ENCODE peak calls at places on chromosome 6, in ten cellular contexts. R is sigmoid colon, F is fibroblast of lung, L is substantia nigra, I is ovary, E is left lung, A is dorsolateral prefrontal cortex, Y is MM.1S, S is uterus, M is neural progenitor cell. Z is an unnamed sample.

GRCh38 chr6:36049582-36049981 is 22.0 kb downstream of the MAPK14 start:
- DNase-seq in I (no peak), F (no peak), A (no peak), S (no peak), E (no peak), R (no peak), L (no peak), M (no peak), Y (no peak), Z (no peak)

GRCh38 chr6:133415262-133415661 is 174.1 kb downstream of the EYA4 start:
- DNase-seq in L (no peak), A (no peak), F (no peak), M (no peak), S (no peak), R (no peak), I (no peak), Y (no peak), E (no peak), Z (no peak)

GRCh38 chr6:142731611-142732010 is 213.4 kb downstream of the HIVEP2 start:
- DNase-seq in R (no peak), Y (no peak), F (no peak), L (no peak), A (no peak), M (no peak), E (no peak), S (no peak), I (no peak), Z (no peak)

GRCh38 chr6:24796616-24797290 is 2.0 kb downstream of the ARMH2 start:
- DNase-seq in I (no peak), Y (no peak), M (no peak), E (no peak), R (no peak), F (no peak), L (no peak), S (no peak), A (no peak), Z (no peak)

GRCh38 chr6:138576303-138576702 is 77.0 kb upstream of the NHSL1 start:
- DNase-seq in L (no peak), I (no peak), E (no peak), R (no peak), F (no peak), M (peak), Y (no peak), S (no peak), A (no peak), Z (no peak)

GRCh38 chr6:148441454-148441911 is 98.8 kb downstream of the SASH1 start:
- DNase-seq in R (no peak), M (no peak), Y (no peak), A (no peak), S (no peak), I (no peak), F (peak), L (no peak), E (no peak), Z (no peak)

GRCh38 chr6:52416629-52417151 is 3.5 kb upstream of the EFHC1 start:
- DNase-seq in A (no peak), S (no peak), F (peak), R (no peak), M (peak), I (no peak), E (no peak), Y (peak), L (no peak), Z (no peak)

GRCh38 chr6:33820243-33820642 is 16.4 kb upstream of the MLN start:
- DNase-seq in Y (no peak), E (no peak), R (no peak), A (no peak), L (no peak), S (no peak), I (no peak), M (no peak), F (no peak), Z (no peak)

GRCh38 chr6:148242180-148242579 is 100.5 kb upstream of the SASH1 start:
- DNase-seq in Y (no peak), M (no peak), I (no peak), F (no peak), A (no peak), R (no peak), E (no peak), L (no peak), S (no peak), Z (no peak)

GRCh38 chr6:139364982-139365379 is 9.5 kb downstream of the CITED2 start:
- DNase-seq in I (no peak), Y (no peak), F (no peak), R (no peak), E (no peak), L (no peak), M (no peak), S (no peak), A (no peak), Z (no peak)

GRCh38 chr6:156740604-156741003 is 36.6 kb upstream of the ARID1B start:
- DNase-seq in R (no peak), E (no peak), I (no peak), A (no peak), F (no peak), M (no peak), L (no peak), S (no peak), Y (no peak), Z (no peak)

GRCh38 chr6:37173573-37174195 is 3.7 kb downstream of the PIM1 start:
- DNase-seq in A (no peak), S (no peak), Y (no peak), I (no peak), F (no peak), R (no peak), M (no peak), E (peak), L (no peak), Z (no peak)

GRCh38 chr6:167401525-167402194 is 76.8 kb downstream of the TTLL2 start:
- DNase-seq in I (no peak), A (no peak), M (no peak), E (peak), S (no peak), L (no peak), Y (no peak), R (no peak), F (no peak), Z (no peak)

GRCh38 chr6:145034664-145035063 is 700.7 kb downstream of the EPM2A start:
- DNase-seq in R (no peak), F (peak), Y (no peak), E (no peak), L (no peak), A (no peak), S (no peak), M (no peak), I (no peak), Z (no peak)

GRCh38 chr6:26187981-26188635 is 100.9 kb downstream of the HFE start:
- DNase-seq in A (no peak), S (no peak), E (no peak), R (no peak), Y (peak), M (peak), F (peak), I (no peak), L (no peak), Z (no peak)

GRCh38 chr6:22221630-22222029 is 75.2 kb downstream of the PRL start:
- DNase-seq in S (no peak), A (no peak), Y (no peak), F (no peak), E (no peak), M (no peak), L (no peak), R (no peak), I (no peak), Z (no peak)

GRCh38 chr6:14543971-14544620 is 426.5 kb downstream of the CD83 start:
- DNase-seq in L (no peak), F (no peak), Y (no peak), R (no peak), S (no peak), I (no peak), M (no peak), A (no peak), E (no peak), Z (no peak)

GRCh38 chr6:129345890-129346289 is 364.1 kb downstream of the ARHGAP18 start:
- DNase-seq in I (no peak), A (no peak), L (no peak), S (no peak), F (peak), Y (no peak), R (no peak), E (no peak), M (no peak), Z (no peak)

GRCh38 chr6:166588691-166589333 is 2.3 kb upstream of the RAMACL start:
- DNase-seq in S (no peak), R (no peak), E (no peak), M (no peak), L (no peak), Y (no peak), A (no peak), I (no peak), F (no peak), Z (no peak)

GRCh38 chr6:83827050-83827449 is 26.1 kb upstream of the RIPPLY2 start:
- DNase-seq in E (no peak), L (no peak), Y (no peak), R (no peak), S (no peak), M (peak), F (no peak), I (no peak), A (no peak), Z (no peak)

GRCh38 chr6:170186006-170186908 is 104.6 kb downstream of the DLL1 start:
- DNase-seq in A (no peak), S (no peak), F (no peak), L (no peak), R (no peak), Y (no peak), M (no peak), E (no peak), I (no peak), Z (no peak)

GRCh38 chr6:143575440-143575839 is 63.9 kb upstream of the FUCA2 start:
- DNase-seq in Y (peak), S (peak), I (peak), F (peak), E (no peak), L (peak), M (peak), R (peak), A (peak), Z (no peak)

GRCh38 chr6:41039060-41039998 is at the start of gene UNC5CL:
- DNase-seq in L (no peak), S (no peak), F (peak), M (peak), Y (peak), I (no peak), R (no peak), A (no peak), E (peak), Z (no peak)

GRCh38 chr6:169997187-169997929 is 245.9 kb downstream of the ERMARD start:
- DNase-seq in I (no peak), F (no peak), S (no peak), Y (no peak), A (no peak), M (no peak), E (no peak), R (peak), L (no peak), Z (no peak)

GRCh38 chr6:150165020-150165702 is 22.3 kb downstream of the PPP1R14C start:
- DNase-seq in A (no peak), M (no peak), F (no peak), E (no peak), I (no peak), R (no peak), L (no peak), S (no peak), Y (no peak), Z (no peak)

GRCh38 chr6:65999288-65999791 is 292.3 kb upstream of the EYS start:
- DNase-seq in F (no peak), E (peak), R (no peak), S (no peak), I (no peak), A (no peak), L (no peak), M (no peak), Y (no peak), Z (no peak)

GRCh38 chr6:152748843-152749242 is 1.8 kb upstream of the VIP start:
- DNase-seq in S (no peak), E (no peak), A (no peak), L (no peak), M (no peak), Y (peak), F (peak), I (no peak), R (no peak), Z (no peak)

GRCh38 chr6:27209167-27209566 is 38.3 kb upstream of the PRSS16 start:
- DNase-seq in F (no peak), I (no peak), E (no peak), L (no peak), S (no peak), Y (no peak), M (no peak), R (no peak), A (no peak), Z (no peak)

GRCh38 chr6:617485-618100 is 39.3 kb downstream of the HUS1B start:
- DNase-seq in F (no peak), E (no peak), M (no peak), Y (no peak), I (no peak), R (no peak), S (no peak), A (no peak), L (no peak), Z (no peak)

GRCh38 chr6:152380351-152380767 is 256.8 kb downstream of the SYNE1 start:
- DNase-seq in Y (peak), I (no peak), E (no peak), L (no peak), R (no peak), A (no peak), S (no peak), M (no peak), F (peak), Z (no peak)

GRCh38 chr6:72788188-72788587 is 166.3 kb downstream of the KCNQ5 start:
- DNase-seq in F (peak), Y (no peak), S (no peak), E (no peak), M (no peak), R (no peak), A (no peak), L (no peak), I (no peak), Z (no peak)
- H3K27ac ChIP-seq in F (peak), Y (no peak), S (no peak), E (no peak), M (no peak), R (no peak), A (no peak), L (no peak), I (no peak), Z (no peak)

GRCh38 chr6:163417595-163417994 is 3.1 kb downstream of the QKI start:
- DNase-seq in R (no peak), L (no peak), Y (no peak), E (no peak), S (no peak), I (no peak), A (no peak), F (no peak), M (no peak), Z (no peak)
- H3K27ac ChIP-seq in R (peak), L (peak), Y (no peak), E (peak), S (peak), I (no peak), A (peak), F (peak), M (no peak), Z (peak)

DNA sequence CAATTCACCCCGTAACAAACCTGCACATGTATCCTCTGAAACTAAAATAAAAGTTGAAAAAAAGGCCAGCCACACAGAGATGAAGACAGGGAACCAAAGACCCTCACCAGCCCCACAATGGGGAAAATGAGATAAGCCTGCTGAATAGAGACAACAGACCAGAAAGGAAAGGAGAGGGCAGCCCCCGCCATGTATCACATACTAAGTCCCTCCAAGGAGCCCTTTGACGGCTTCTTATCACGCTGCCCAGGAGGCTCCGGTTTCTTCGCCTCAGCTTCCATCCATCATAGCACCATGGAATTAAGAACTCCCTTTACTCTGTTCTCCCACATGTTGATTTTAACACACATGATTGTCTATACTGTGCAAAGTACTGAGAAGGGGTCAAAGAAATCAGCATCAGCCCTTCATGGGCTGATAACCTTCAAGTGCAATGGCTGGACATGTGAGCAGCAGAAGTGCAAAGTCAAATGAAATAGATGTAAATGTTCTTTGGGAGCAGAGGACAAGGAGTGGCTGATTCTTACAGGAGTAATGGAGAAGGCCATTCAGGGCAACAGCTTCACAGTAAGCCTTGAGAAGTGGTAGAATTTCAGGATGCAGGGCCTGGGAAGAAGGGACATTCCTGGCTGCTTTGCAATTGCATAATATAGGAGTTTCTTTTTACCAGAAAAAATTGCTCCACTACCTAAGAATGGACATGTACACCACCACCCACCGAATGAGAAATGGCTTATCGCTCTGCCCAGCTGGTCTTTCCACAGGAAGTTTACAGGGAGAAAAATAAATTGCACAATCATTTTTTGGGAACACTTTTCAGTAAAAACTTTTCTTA is 54.7 kb downstream of the MAP3K5 start:
- DNase-seq in L (no peak), M (no peak), Y (no peak), R (peak), A (no peak), E (no peak), I (no peak), F (peak), S (peak), Z (no peak)
- H3K27ac ChIP-seq in L (no peak), M (no peak), Y (no peak), R (peak), A (peak), E (peak), I (peak), F (peak), S (peak), Z (peak)

GRCh38 chr6:56819604-56820003 is 135.3 kb upstream of the BEND6 start:
- DNase-seq in E (no peak), F (no peak), A (no peak), S (no peak), L (no peak), R (no peak), Y (no peak), I (no peak), M (no peak), Z (no peak)
- H3K27ac ChIP-seq in E (no peak), F (no peak), A (peak), S (no peak), L (peak), R (no peak), Y (no peak), I (no peak), M (no peak), Z (peak)

DNA sequence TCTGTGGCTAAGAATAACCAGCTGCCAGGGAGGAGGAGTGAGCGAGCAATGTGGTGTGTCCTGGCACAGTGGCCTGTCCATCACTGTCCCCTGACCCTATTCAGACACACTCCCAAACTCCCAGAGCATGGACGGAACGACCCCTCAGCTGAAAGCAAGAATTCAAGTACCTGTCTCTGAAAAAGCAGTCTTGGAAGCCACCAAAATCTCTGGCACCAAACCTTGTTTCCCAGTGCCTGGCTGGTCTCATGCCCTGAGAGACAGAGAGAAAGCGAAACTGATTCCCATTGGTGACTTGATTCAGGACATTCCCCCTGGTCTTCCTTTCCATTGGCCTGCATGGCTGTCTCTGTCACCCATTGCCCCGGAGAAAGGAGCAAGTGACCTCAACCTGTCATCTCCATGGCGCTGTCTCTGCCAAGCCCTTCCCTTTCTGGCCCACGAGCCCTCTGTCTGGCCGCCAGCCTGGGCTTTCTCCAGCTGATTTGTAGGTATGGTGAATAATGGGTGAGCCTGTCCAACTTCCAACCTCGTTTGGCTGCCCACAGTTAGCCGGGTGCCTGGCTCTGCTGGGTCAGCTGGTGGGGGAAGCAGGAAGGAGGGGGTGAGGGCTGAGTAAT is at the start of gene DDO:
- DNase-seq in A (peak), S (peak), Y (peak), M (no peak), F (peak), I (peak), E (peak), R (peak), L (peak), Z (peak)
- H3K27ac ChIP-seq in A (peak), S (peak), Y (no peak), M (no peak), F (peak), I (no peak), E (peak), R (peak), L (peak), Z (peak)

DNA sequence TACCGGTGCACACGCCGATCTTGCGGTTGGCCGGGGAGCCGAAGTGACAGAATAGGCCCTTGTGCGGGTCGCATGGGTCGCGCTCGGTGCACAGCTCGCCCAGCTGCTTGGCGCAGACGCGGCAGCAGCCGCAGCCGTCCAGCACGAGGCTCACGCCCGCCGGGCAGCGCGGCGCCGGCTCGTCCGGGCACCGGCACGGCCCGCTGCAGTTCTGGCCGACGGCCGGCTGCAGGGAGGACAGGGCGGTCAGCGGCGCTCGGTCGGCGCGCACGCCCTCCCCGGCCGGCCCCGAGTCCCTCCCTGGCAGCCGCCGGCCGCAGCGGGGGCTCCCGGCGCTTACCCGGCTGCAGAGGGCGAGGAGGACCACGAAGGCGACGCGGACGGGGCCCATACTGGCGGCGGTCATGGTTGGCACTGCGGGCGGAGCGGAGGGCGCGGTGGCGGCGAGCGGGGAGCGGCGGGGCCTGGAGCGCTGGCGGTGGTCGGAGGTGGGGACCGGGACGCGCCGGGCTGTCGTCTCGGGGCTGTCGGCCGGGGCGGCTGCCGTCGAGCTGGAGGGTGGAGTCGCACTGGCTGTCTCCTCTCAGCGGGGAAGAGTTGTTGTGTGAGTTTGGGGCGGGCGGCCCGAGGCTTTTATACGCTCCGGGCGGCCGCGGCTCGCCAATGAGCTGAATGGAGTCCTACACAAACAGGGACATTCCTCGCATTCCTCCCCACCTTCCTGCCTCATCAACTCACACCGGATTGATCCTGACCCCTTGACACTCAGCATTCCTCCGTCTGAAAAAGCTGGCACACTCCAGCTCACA is at the start of gene CCN2:
- DNase-seq in F (peak), A (peak), S (peak), Y (peak), E (peak), I (peak), L (peak), R (peak), M (peak), Z (peak)
- H3K27ac ChIP-seq in F (peak), A (peak), S (peak), Y (no peak), E (peak), I (peak), L (peak), R (peak), M (peak), Z (peak)

GRCh38 chr6:121520337-121521163 is 85.1 kb downstream of the GJA1 start:
- DNase-seq in S (no peak), F (peak), E (no peak), I (no peak), R (no peak), A (no peak), Y (no peak), L (no peak), M (no peak), Z (no peak)
- H3K27ac ChIP-seq in S (no peak), F (no peak), E (peak), I (no peak), R (no peak), A (no peak), Y (no peak), L (no peak), M (no peak), Z (peak)

GRCh38 chr6:10196090-10196489 is 218.8 kb downstream of the TFAP2A start:
- DNase-seq in F (no peak), M (no peak), S (no peak), I (no peak), A (no peak), Y (no peak), R (no peak), E (no peak), L (no peak), Z (no peak)

GRCh38 chr6:10190042-10190441 is 224.8 kb downstream of the TFAP2A start:
- DNase-seq in M (no peak), E (no peak), L (no peak), S (no peak), Y (no peak), A (no peak), R (no peak), I (no peak), F (no peak), Z (no peak)

GRCh38 chr6:10193321-10193720 is 221.6 kb downstream of the TFAP2A start:
- DNase-seq in A (no peak), F (no peak), M (no peak), L (no peak), I (no peak), R (no peak), Y (no peak), E (no peak), S (no peak), Z (no peak)

GRCh38 chr6:10194816-10195639 is 219.8 kb downstream of the TFAP2A start:
- DNase-seq in L (no peak), E (no peak), M (no peak), F (no peak), I (no peak), R (no peak), Y (no peak), S (no peak), A (no peak), Z (no peak)
- H3K27ac ChIP-seq in L (no peak), E (no peak), M (no peak), F (no peak), I (no peak), R (no peak), Y (no peak), S (no peak), A (no peak), Z (no peak)

Z was measured in caudate nucleus.